ENCODE peak calls at places on chromosome 17, in six cellular contexts. M is H1, V is K562, U is A549, C is HepG2, R is endothelial cell of umbilical vein. A is an unnamed sample.

GRCh38 chr17:27668488-27668823 is 37.5 kb downstream of the LGALS9 start:
- DNase-seq in M (no peak), V (no peak), U (no peak), C (no peak), R (no peak), A (no peak)

GRCh38 chr17:4101127-4101798 is 41.6 kb downstream of the ZZEF1 start:
- DNase-seq in M (no peak), V (peak), U (peak), C (no peak), R (peak), A (no peak)

GRCh38 chr17:65553646-65554567 is 7.5 kb downstream of the AXIN2 start:
- DNase-seq in M (no peak), V (no peak), U (no peak), C (no peak), R (no peak), A (no peak)

GRCh38 chr17:68011199-68011665 is 15.0 kb upstream of the C17orf58 start:
- DNase-seq in M (no peak), V (peak), U (peak), C (peak), R (peak), A (peak)

GRCh38 chr17:40483679-40484078 is 17.7 kb downstream of the TNS4 start:
- DNase-seq in M (no peak), V (no peak), U (no peak), C (no peak), R (no peak), A (no peak)

GRCh38 chr17:14245002-14245401 is 8.3 kb upstream of the CDRT15 start:
- DNase-seq in M (no peak), V (no peak), U (no peak), C (no peak), R (no peak), A (no peak)

GRCh38 chr17:55720917-55721836 is 1.5 kb downstream of the TMEM100 start:
- DNase-seq in M (no peak), V (no peak), U (no peak), C (no peak), R (no peak), A (no peak)

GRCh38 chr17:27630607-27631408 is at the start of gene LGALS9:
- DNase-seq in M (no peak), V (no peak), U (no peak), C (no peak), R (peak), A (no peak)

GRCh38 chr17:72545756-72546155 is 424.9 kb downstream of the SOX9 start:
- DNase-seq in M (no peak), V (no peak), U (no peak), C (no peak), R (no peak), A (no peak)

GRCh38 chr17:31674717-31675349 is 184.2 kb downstream of the COPRS start:
- DNase-seq in M (no peak), V (no peak), U (no peak), C (no peak), R (no peak), A (no peak)

GRCh38 chr17:21368545-21369246 is 7.5 kb upstream of the KCNJ12 start:
- DNase-seq in M (no peak), V (no peak), U (no peak), C (no peak), R (no peak), A (no peak)

GRCh38 chr17:72119963-72120877 is 600 bp upstream of the SOX9 start:
- DNase-seq in M (no peak), V (no peak), U (no peak), C (peak), R (no peak), A (peak)

GRCh38 chr17:57871863-57872262 is 22.0 kb upstream of the MRPS23 start:
- DNase-seq in M (no peak), V (no peak), U (no peak), C (no peak), R (no peak), A (no peak)

GRCh38 chr17:19641687-19642372 is 6.7 kb upstream of the ALDH3A2 start:
- DNase-seq in M (no peak), V (no peak), U (no peak), C (no peak), R (no peak), A (no peak)

GRCh38 chr17:45869676-45870341 is 24.5 kb upstream of the MAPT start:
- DNase-seq in M (no peak), V (peak), U (no peak), C (no peak), R (no peak), A (no peak)
- TF ChIP-seq JUN in M (no peak), V (no peak), U (no peak), C (no peak), R (no peak), A (no peak)

GRCh38 chr17:1197781-1198490 is 18.2 kb upstream of the ABR start:
- DNase-seq in M (no peak), V (no peak), U (no peak), C (no peak), R (no peak), A (no peak)
- TF ChIP-seq JUN in M (no peak), V (no peak), U (no peak), C (no peak), R (no peak), A (no peak)

DNA sequence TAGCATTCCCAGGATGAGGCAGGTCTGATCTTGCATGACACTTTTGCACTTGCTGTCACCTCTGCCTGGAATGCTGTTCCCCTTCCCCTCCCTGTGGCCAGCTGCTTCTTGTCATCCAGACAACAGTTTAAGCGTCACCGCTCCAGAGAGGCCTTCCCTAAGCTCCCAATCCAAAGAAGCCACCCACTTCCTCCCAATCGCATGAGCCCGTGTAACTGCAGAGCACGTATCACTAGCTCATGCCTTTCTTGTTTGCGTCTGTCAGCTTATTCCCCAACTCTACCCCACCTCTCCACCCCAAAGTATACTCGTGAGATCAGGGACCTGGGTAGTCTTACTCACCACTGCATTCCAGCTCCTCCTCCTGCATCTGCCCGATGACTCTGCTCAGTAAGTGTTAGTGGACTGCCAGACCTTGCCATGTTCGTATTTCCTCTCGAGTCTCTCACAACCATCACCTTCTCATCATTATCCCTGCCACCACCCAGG is 92.8 kb downstream of the GAS7 start:
- DNase-seq in M (no peak), V (no peak), U (no peak), C (no peak), R (no peak), A (no peak)
- TF ChIP-seq JUN in M (no peak), V (no peak), U (no peak), C (no peak), R (no peak), A (no peak)

DNA sequence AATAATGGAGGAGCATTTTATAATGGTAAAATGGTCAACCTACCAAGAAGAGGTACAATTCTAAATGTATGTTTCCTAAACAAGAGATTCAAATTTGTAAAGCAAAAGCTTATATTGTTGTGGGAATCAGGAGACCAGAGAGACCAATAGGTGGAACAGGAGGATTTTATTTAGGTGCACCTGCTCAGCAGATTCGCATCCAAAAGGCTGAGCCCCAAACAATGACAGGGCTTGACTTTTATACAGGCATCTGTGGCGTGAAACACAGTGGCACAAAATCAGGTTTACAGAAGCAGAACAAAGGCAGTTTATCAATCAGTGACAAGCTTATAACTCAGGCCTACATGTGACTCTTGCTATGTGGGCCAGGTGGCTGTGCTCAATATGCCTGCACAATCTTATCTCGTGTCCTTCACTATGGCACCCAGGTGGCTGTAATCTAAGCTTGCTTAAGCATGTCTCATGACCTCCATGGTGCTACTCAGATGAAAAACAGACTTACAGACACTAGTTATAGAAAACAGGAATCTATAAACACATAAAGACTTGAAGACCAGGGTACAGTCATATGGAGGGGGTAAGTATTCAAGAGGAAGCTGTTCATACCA is 780.2 kb upstream of the CA10 start:
- DNase-seq in M (no peak), V (no peak), U (peak), C (no peak), R (no peak), A (no peak)
- TF ChIP-seq JUN in M (no peak), V (no peak), U (no peak), C (no peak), R (no peak), A (no peak)

GRCh38 chr17:41537990-41538389 is 9.9 kb upstream of the KRT19 start:
- DNase-seq in M (no peak), V (no peak), U (no peak), C (no peak), R (no peak), A (no peak)

GRCh38 chr17:41537614-41537954 is 9.5 kb upstream of the KRT19 start:
- DNase-seq in M (no peak), V (no peak), U (no peak), C (no peak), R (no peak), A (no peak)

GRCh38 chr17:41539071-41539492 is 11.0 kb upstream of the KRT19 start:
- DNase-seq in M (no peak), V (no peak), U (no peak), C (peak), R (no peak), A (no peak)

GRCh38 chr17:41539979-41540701 is 12.0 kb upstream of the KRT19 start:
- DNase-seq in M (no peak), V (no peak), U (no peak), C (peak), R (no peak), A (no peak)

GRCh38 chr17:41538565-41538991 is 10.5 kb upstream of the KRT19 start:
- DNase-seq in M (no peak), V (no peak), U (no peak), C (no peak), R (no peak), A (no peak)
- TF ChIP-seq JUN in M (no peak), V (no peak), U (no peak), C (no peak), R (no peak), A (no peak)

GRCh38 chr17:78111727-78112507 is 16.6 kb downstream of the TMC6 start:
- DNase-seq in M (no peak), V (no peak), U (no peak), C (no peak), R (no peak), A (no peak)

GRCh38 chr17:78111012-78111726 is 17.4 kb downstream of the TMC6 start:
- DNase-seq in M (no peak), V (no peak), U (no peak), C (no peak), R (no peak), A (no peak)

GRCh38 chr17:78113804-78114785 is 14.5 kb downstream of the TMC6 start:
- DNase-seq in M (no peak), V (no peak), U (no peak), C (no peak), R (no peak), A (no peak)

GRCh38 chr17:78114831-78115723 is 13.5 kb downstream of the TMC6 start:
- DNase-seq in M (no peak), V (no peak), U (no peak), C (no peak), R (no peak), A (no peak)

GRCh38 chr17:78112508-78113471 is 15.8 kb downstream of the TMC6 start:
- DNase-seq in M (peak), V (peak), U (peak), C (peak), R (peak), A (peak)
- TF ChIP-seq JUN in M (no peak), V (no peak), U (no peak), C (peak), R (no peak), A (no peak)

DNA sequence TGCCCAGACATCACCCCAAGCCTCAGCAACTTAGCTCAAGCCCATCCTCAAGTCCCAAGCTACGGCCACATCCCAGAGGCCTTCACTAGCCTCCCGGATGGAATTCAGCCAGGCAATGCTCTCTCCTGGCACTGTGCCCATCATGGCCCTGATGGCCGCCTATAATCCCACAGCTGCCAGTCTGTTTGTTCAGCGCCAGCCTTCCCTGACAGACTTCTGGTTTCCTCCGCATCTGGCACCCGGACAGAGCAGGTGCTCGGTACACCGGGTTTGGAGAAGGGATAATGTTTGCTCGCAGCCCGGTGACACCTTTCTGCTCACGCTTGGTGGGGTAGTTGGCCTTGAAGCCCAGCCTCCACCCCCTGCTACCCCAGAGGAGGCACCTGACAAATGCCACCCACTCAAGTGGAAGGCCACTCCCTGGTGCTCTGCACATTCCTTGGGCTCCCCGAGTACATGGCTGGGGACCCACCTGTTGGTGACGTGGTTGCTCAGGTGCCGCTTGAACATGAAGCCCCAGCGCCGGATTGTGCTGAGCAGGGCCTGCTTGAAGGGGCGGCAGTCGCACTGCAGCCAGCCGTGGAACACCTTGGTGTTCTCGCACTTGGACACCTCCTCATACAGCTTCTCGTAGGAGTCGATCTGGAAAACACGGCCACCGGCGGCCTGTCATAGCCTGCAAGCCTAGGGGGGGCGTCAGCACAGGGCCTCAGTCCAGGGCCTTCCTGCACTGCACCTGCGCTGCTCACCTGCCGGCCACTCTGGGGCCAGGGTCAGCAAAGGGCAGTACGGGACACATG is 47.1 kb downstream of the DNAH17 start:
- DNase-seq in M (no peak), V (no peak), U (no peak), C (no peak), R (no peak), A (no peak)
- TF ChIP-seq JUN in M (no peak), V (no peak), U (no peak), C (no peak), R (no peak), A (no peak)

GRCh38 chr17:44005865-44006580 is 1.6 kb downstream of the NAGS start:
- DNase-seq in M (no peak), V (no peak), U (peak), C (no peak), R (peak), A (peak)
- TF ChIP-seq JUN in M (no peak), V (no peak), U (no peak), C (no peak), R (no peak), A (no peak)